ENCODE peak calls at places on chromosomes 12 and 14, in nine cellular contexts. One of them, this sample, is unnamed.
A peak's percentile ranks its signal among the peaks of the same experiment; 100 is the strongest.

GRCh38 chr14:89165189-89165809 is 251.7 kb downstream of the FOXN3 start:
- DNase-seq in astrocyte of the spinal cord: no peak
- DNase-seq in GM23248: peak; percentile 12
- DNase-seq in ovary: no peak
- DNase-seq in choroid plexus epithelial cell: no peak
- DNase-seq in dorsolateral prefrontal cortex: no peak
- DNase-seq in mammary epithelial cell: no peak
- DNase-seq in fibroblast of pulmonary artery: no peak
- DNase-seq in AG04450: no peak
- DNase-seq in this sample: peak; percentile 96

GRCh38 chr14:32593290-32593942 is 264.3 kb downstream of the AKAP6 start:
- DNase-seq in choroid plexus epithelial cell: peak; percentile 78
- DNase-seq in dorsolateral prefrontal cortex: no peak
- DNase-seq in mammary epithelial cell: peak; percentile 42
- DNase-seq in GM23248: peak; percentile 90
- DNase-seq in ovary: no peak
- DNase-seq in astrocyte of the spinal cord: peak; percentile 75
- DNase-seq in AG04450: peak; percentile 21
- DNase-seq in fibroblast of pulmonary artery: peak; percentile 56
- DNase-seq in this sample: no peak

GRCh38 chr12:39380090-39380489 is 62.8 kb downstream of the KIF21A start:
- DNase-seq in fibroblast of pulmonary artery: no peak
- DNase-seq in GM23248: no peak
- DNase-seq in dorsolateral prefrontal cortex: no peak
- DNase-seq in AG04450: no peak
- DNase-seq in astrocyte of the spinal cord: no peak
- DNase-seq in ovary: no peak
- DNase-seq in mammary epithelial cell: no peak
- DNase-seq in choroid plexus epithelial cell: no peak
- DNase-seq in this sample: no peak

GRCh38 chr14:90658541-90658967 is 157.7 kb downstream of the TTC7B start:
- DNase-seq in fibroblast of pulmonary artery: peak; percentile 53
- DNase-seq in ovary: no peak
- DNase-seq in GM23248: peak; percentile 60
- DNase-seq in choroid plexus epithelial cell: peak; percentile 62
- DNase-seq in AG04450: no peak
- DNase-seq in astrocyte of the spinal cord: peak; percentile 69
- DNase-seq in dorsolateral prefrontal cortex: no peak
- DNase-seq in mammary epithelial cell: peak; percentile 95
- DNase-seq in this sample: no peak

GRCh38 chr14:93536945-93537344 is 106.2 kb downstream of the UNC79 start:
- DNase-seq in ovary: no peak
- DNase-seq in choroid plexus epithelial cell: peak; percentile 14
- DNase-seq in mammary epithelial cell: peak; percentile 17
- DNase-seq in AG04450: no peak
- DNase-seq in dorsolateral prefrontal cortex: no peak
- DNase-seq in astrocyte of the spinal cord: no peak
- DNase-seq in fibroblast of pulmonary artery: peak; percentile 0
- DNase-seq in GM23248: peak; percentile 34
- DNase-seq in this sample: peak; percentile 5

GRCh38 chr14:91466192-91466591 is 43.9 kb downstream of the PPP4R3A start:
- DNase-seq in fibroblast of pulmonary artery: no peak
- DNase-seq in ovary: no peak
- DNase-seq in GM23248: no peak
- DNase-seq in dorsolateral prefrontal cortex: no peak
- DNase-seq in choroid plexus epithelial cell: no peak
- DNase-seq in mammary epithelial cell: no peak
- DNase-seq in astrocyte of the spinal cord: no peak
- DNase-seq in AG04450: no peak
- DNase-seq in this sample: no peak

GRCh38 chr14:52801014-52801708 is 9.8 kb upstream of the GNPNAT1 start:
- DNase-seq in ovary: no peak
- DNase-seq in mammary epithelial cell: no peak
- DNase-seq in AG04450: peak; percentile 39
- DNase-seq in fibroblast of pulmonary artery: peak; percentile 71
- DNase-seq in astrocyte of the spinal cord: peak; percentile 85
- DNase-seq in GM23248: peak; percentile 95
- DNase-seq in dorsolateral prefrontal cortex: no peak
- DNase-seq in choroid plexus epithelial cell: peak; percentile 72
- DNase-seq in this sample: no peak

GRCh38 chr14:77498120-77498979 is at the start of gene ISM2:
- DNase-seq in fibroblast of pulmonary artery: peak; percentile 41
- DNase-seq in choroid plexus epithelial cell: peak; percentile 42
- DNase-seq in GM23248: peak; percentile 75
- DNase-seq in ovary: no peak
- DNase-seq in AG04450: no peak
- DNase-seq in mammary epithelial cell: peak; percentile 34
- DNase-seq in astrocyte of the spinal cord: no peak
- DNase-seq in dorsolateral prefrontal cortex: no peak
- DNase-seq in this sample: peak; percentile 12

GRCh38 chr12:92764820-92765219 is 62.0 kb downstream of the PLEKHG7 start:
- DNase-seq in GM23248: peak; percentile 22
- DNase-seq in astrocyte of the spinal cord: peak; percentile 34
- DNase-seq in ovary: no peak
- DNase-seq in fibroblast of pulmonary artery: no peak
- DNase-seq in mammary epithelial cell: no peak
- DNase-seq in choroid plexus epithelial cell: peak; percentile 54
- DNase-seq in AG04450: no peak
- DNase-seq in dorsolateral prefrontal cortex: no peak
- DNase-seq in this sample: no peak

GRCh38 chr12:130044991-130045621 is 117.2 kb upstream of the FZD10 start:
- DNase-seq in astrocyte of the spinal cord: no peak
- DNase-seq in choroid plexus epithelial cell: no peak
- DNase-seq in ovary: no peak
- DNase-seq in AG04450: no peak
- DNase-seq in dorsolateral prefrontal cortex: no peak
- DNase-seq in GM23248: no peak
- DNase-seq in mammary epithelial cell: no peak
- DNase-seq in fibroblast of pulmonary artery: no peak
- DNase-seq in this sample: no peak

GRCh38 chr14:49549881-49550280 is 36.3 kb downstream of the RPS29 start:
- DNase-seq in AG04450: no peak
- DNase-seq in ovary: no peak
- DNase-seq in GM23248: peak; percentile 66
- DNase-seq in mammary epithelial cell: peak; percentile 78
- DNase-seq in choroid plexus epithelial cell: peak; percentile 14
- DNase-seq in fibroblast of pulmonary artery: no peak
- DNase-seq in astrocyte of the spinal cord: no peak
- DNase-seq in dorsolateral prefrontal cortex: no peak
- DNase-seq in this sample: no peak

DNA sequence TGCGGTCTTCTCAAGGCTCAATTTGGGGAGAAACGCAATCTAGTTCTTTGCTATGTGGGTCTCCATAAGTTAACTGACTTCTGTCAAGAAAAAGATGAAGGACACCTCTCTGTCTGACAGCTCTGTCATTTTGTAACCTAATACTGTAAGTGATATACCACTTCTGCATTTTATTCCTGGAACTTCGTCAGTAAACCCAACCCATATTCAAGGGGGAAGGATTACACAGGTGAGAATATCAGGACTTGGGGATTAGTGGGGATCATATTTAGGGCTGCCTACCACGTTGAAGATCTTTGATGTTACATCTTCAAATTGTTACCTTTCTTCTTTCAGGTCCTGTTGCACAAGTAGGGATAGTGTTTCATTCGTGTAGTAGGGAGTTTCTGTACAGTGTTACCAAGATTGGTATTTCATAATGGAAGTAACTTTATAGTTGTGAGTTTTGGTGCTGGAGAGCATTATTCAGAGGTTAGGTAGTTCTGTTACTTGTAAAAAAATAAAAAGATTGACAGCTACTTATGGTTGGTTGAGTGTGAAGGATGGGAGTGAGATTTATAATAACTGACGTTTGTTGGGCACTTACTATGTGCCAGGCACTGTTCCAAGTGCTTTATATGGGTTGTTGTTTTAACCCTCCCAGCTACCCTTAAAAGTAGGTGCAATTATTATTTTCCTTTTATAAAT is 1.6 kb downstream of the TMEM260 start:
- DNase-seq in choroid plexus epithelial cell: no peak
- DNase-seq in fibroblast of pulmonary artery: no peak
- DNase-seq in mammary epithelial cell: peak; percentile 4
- DNase-seq in dorsolateral prefrontal cortex: no peak
- DNase-seq in AG04450: no peak
- DNase-seq in astrocyte of the spinal cord: no peak
- DNase-seq in GM23248: peak; percentile 6
- DNase-seq in ovary: no peak
- DNase-seq in this sample: no peak
- H3K4me3 ChIP-seq in choroid plexus epithelial cell: no peak overlapping the region
- H3K4me3 ChIP-seq in fibroblast of pulmonary artery: peak overlapping the region; percentile 81
- H3K4me3 ChIP-seq in mammary epithelial cell: peak overlapping the region; percentile 97
- H3K4me3 ChIP-seq in dorsolateral prefrontal cortex: peak overlapping the region; percentile 94
- H3K4me3 ChIP-seq in AG04450: peak overlapping the region; percentile 93
- H3K4me3 ChIP-seq in astrocyte of the spinal cord: no peak overlapping the region
- H3K4me3 ChIP-seq in GM23248: peak overlapping the region; percentile 99
- H3K4me3 ChIP-seq in ovary: peak overlapping the region; percentile 86
- H3K4me3 ChIP-seq in this sample: peak overlapping the region; percentile 81

GRCh38 chr12:54016051-54016450 is 7.3 kb downstream of the HOXC8 start:
- DNase-seq in GM23248: no peak
- DNase-seq in AG04450: no peak
- DNase-seq in mammary epithelial cell: no peak
- DNase-seq in dorsolateral prefrontal cortex: no peak
- DNase-seq in choroid plexus epithelial cell: no peak
- DNase-seq in ovary: no peak
- DNase-seq in fibroblast of pulmonary artery: no peak
- DNase-seq in astrocyte of the spinal cord: no peak
- DNase-seq in this sample: no peak
- H3K4me3 ChIP-seq in GM23248: peak overlapping the region; percentile 78
- H3K4me3 ChIP-seq in AG04450: no peak overlapping the region
- H3K4me3 ChIP-seq in mammary epithelial cell: peak overlapping the region; percentile 69
- H3K4me3 ChIP-seq in dorsolateral prefrontal cortex: no peak overlapping the region
- H3K4me3 ChIP-seq in choroid plexus epithelial cell: no peak overlapping the region
- H3K4me3 ChIP-seq in ovary: peak overlapping the region; percentile 56
- H3K4me3 ChIP-seq in fibroblast of pulmonary artery: no peak overlapping the region
- H3K4me3 ChIP-seq in astrocyte of the spinal cord: peak overlapping the region; percentile 64
- H3K4me3 ChIP-seq in this sample: no peak overlapping the region

DNA sequence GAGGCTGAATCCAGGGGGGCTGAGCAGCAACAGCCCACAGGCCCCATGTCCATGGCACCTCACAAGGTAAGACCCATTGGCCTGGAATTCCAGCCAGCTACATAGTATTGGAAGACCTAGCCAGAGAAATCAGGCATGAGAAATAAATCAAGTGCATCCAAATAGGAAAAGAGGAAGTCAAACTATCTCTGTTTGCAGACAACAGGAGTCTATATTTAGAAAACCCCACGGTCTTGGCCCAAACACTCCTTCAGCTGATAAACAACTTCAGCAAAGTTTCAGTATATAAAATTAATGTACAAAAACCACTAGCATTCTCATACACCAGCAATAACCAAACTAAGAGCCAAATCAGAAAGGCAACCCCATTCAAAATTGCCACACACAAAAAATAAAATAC is 16.9 kb downstream of the PDE6H start:
- DNase-seq in dorsolateral prefrontal cortex: no peak
- DNase-seq in fibroblast of pulmonary artery: no peak
- DNase-seq in GM23248: no peak
- DNase-seq in AG04450: no peak
- DNase-seq in astrocyte of the spinal cord: no peak
- DNase-seq in mammary epithelial cell: no peak
- DNase-seq in choroid plexus epithelial cell: no peak
- DNase-seq in ovary: no peak
- DNase-seq in this sample: no peak
- H3K4me3 ChIP-seq in dorsolateral prefrontal cortex: no peak overlapping the region
- H3K4me3 ChIP-seq in fibroblast of pulmonary artery: no peak overlapping the region
- H3K4me3 ChIP-seq in GM23248: no peak overlapping the region
- H3K4me3 ChIP-seq in AG04450: no peak overlapping the region
- H3K4me3 ChIP-seq in astrocyte of the spinal cord: no peak overlapping the region
- H3K4me3 ChIP-seq in mammary epithelial cell: no peak overlapping the region
- H3K4me3 ChIP-seq in choroid plexus epithelial cell: no peak overlapping the region
- H3K4me3 ChIP-seq in ovary: no peak overlapping the region
- H3K4me3 ChIP-seq in this sample: no peak overlapping the region

DNA sequence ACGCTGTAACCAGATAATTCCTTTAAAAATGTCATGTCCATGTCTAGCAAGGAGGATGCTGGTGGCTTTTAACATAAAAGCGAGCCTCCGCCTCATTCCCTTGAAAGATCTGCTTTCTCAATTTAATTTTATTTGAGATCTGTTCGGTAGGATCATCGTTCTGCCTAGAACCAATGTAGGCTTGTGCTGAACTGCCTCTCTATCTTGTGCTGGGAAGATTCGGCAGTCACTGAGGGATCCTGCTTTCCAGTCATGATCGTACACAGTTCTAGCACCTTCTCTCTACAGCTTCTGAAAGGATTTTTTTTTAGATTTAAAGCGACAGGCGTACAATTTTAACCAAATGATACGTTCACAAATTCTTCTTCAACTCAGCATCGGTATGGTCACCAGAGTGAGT is 54.3 kb downstream of the PEBP1 start:
- DNase-seq in choroid plexus epithelial cell: peak; percentile 57
- DNase-seq in ovary: no peak
- DNase-seq in GM23248: peak; percentile 61
- DNase-seq in fibroblast of pulmonary artery: peak; percentile 48
- DNase-seq in astrocyte of the spinal cord: peak; percentile 53
- DNase-seq in mammary epithelial cell: peak; percentile 36
- DNase-seq in dorsolateral prefrontal cortex: no peak
- DNase-seq in AG04450: no peak
- DNase-seq in this sample: peak; percentile 26
- H3K4me3 ChIP-seq in choroid plexus epithelial cell: peak overlapping the region; percentile 65
- H3K4me3 ChIP-seq in ovary: peak overlapping the region; percentile 38
- H3K4me3 ChIP-seq in GM23248: peak overlapping the region; percentile 70
- H3K4me3 ChIP-seq in fibroblast of pulmonary artery: peak overlapping the region; percentile 54
- H3K4me3 ChIP-seq in astrocyte of the spinal cord: peak overlapping the region; percentile 46
- H3K4me3 ChIP-seq in mammary epithelial cell: peak overlapping the region; percentile 44
- H3K4me3 ChIP-seq in dorsolateral prefrontal cortex: peak overlapping the region; percentile 70
- H3K4me3 ChIP-seq in AG04450: peak overlapping the region; percentile 66
- H3K4me3 ChIP-seq in this sample: no peak overlapping the region

GRCh38 chr12:49340971-49341776 is 4.2 kb upstream of the C1QL4 start:
- DNase-seq in ovary: no peak
- DNase-seq in AG04450: no peak
- DNase-seq in astrocyte of the spinal cord: no peak
- DNase-seq in fibroblast of pulmonary artery: no peak
- DNase-seq in GM23248: no peak
- DNase-seq in mammary epithelial cell: no peak
- DNase-seq in choroid plexus epithelial cell: no peak
- DNase-seq in dorsolateral prefrontal cortex: no peak
- DNase-seq in this sample: no peak

GRCh38 chr12:49340095-49340870 is 3.3 kb upstream of the C1QL4 start:
- DNase-seq in fibroblast of pulmonary artery: no peak
- DNase-seq in AG04450: no peak
- DNase-seq in ovary: no peak
- DNase-seq in astrocyte of the spinal cord: no peak
- DNase-seq in mammary epithelial cell: no peak
- DNase-seq in dorsolateral prefrontal cortex: no peak
- DNase-seq in GM23248: no peak
- DNase-seq in choroid plexus epithelial cell: no peak
- DNase-seq in this sample: no peak

GRCh38 chr12:49341777-49342065 is 4.7 kb upstream of the C1QL4 start:
- DNase-seq in mammary epithelial cell: no peak
- DNase-seq in astrocyte of the spinal cord: no peak
- DNase-seq in dorsolateral prefrontal cortex: no peak
- DNase-seq in GM23248: no peak
- DNase-seq in AG04450: no peak
- DNase-seq in fibroblast of pulmonary artery: no peak
- DNase-seq in ovary: no peak
- DNase-seq in choroid plexus epithelial cell: no peak
- DNase-seq in this sample: no peak

GRCh38 chr12:49342914-49343731 is 3.6 kb upstream of the DNAJC22 start:
- DNase-seq in dorsolateral prefrontal cortex: no peak
- DNase-seq in GM23248: peak; percentile 33
- DNase-seq in choroid plexus epithelial cell: no peak
- DNase-seq in mammary epithelial cell: no peak
- DNase-seq in ovary: no peak
- DNase-seq in fibroblast of pulmonary artery: no peak
- DNase-seq in AG04450: no peak
- DNase-seq in astrocyte of the spinal cord: no peak
- DNase-seq in this sample: no peak

GRCh38 chr12:49342066-49342913 is 4.4 kb upstream of the DNAJC22 start:
- DNase-seq in astrocyte of the spinal cord: peak; percentile 68
- DNase-seq in fibroblast of pulmonary artery: peak; percentile 80
- DNase-seq in ovary: peak; percentile 79
- DNase-seq in mammary epithelial cell: peak; percentile 40
- DNase-seq in GM23248: peak; percentile 81
- DNase-seq in AG04450: peak; percentile 30
- DNase-seq in choroid plexus epithelial cell: peak; percentile 75
- DNase-seq in dorsolateral prefrontal cortex: peak; percentile 71
- DNase-seq in this sample: peak; percentile 76
- H3K4me3 ChIP-seq in astrocyte of the spinal cord: peak overlapping the region; percentile 31
- H3K4me3 ChIP-seq in fibroblast of pulmonary artery: peak overlapping the region; percentile 39
- H3K4me3 ChIP-seq in ovary: peak overlapping the region; percentile 48
- H3K4me3 ChIP-seq in mammary epithelial cell: peak overlapping the region; percentile 5
- H3K4me3 ChIP-seq in GM23248: peak overlapping the region; percentile 67
- H3K4me3 ChIP-seq in AG04450: peak overlapping the region; percentile 49
- H3K4me3 ChIP-seq in choroid plexus epithelial cell: peak overlapping the region; percentile 25
- H3K4me3 ChIP-seq in dorsolateral prefrontal cortex: peak overlapping the region; percentile 67
- H3K4me3 ChIP-seq in this sample: peak overlapping the region; percentile 24